ENCODE peak calls at places on chromosomes 13 and 19, in seven cellular contexts. R is mesothelial cell of epicardium; C is cardiac muscle cell; L is CD8-positive, alpha-beta T cell; J is fibroblast of lung; G is lower lobe of right lung; V is HFF-Myc. W is an unnamed sample.

GRCh38 chr13:75258159-75258782 is 223.7 kb downstream of the TBC1D4 start:
- DNase-seq in R (no peak), C (peak; percentile 54), L (no peak), J (peak; percentile 41), G (no peak), V (peak; percentile 25), W (no peak)

GRCh38 chr13:88937381-88937780 is 1266.2 kb downstream of the SLITRK5 start:
- DNase-seq in R (no peak), C (no peak), L (no peak), J (no peak), G (no peak), V (no peak), W (no peak)

GRCh38 chr13:113656831-113657671 is 947 bp downstream of the ATP4B start:
- DNase-seq in R (peak; percentile 13), C (no peak), L (no peak), J (no peak), G (peak; percentile 35), V (no peak), W (no peak)

GRCh38 chr13:35470671-35471465 is 5.6 kb downstream of the MAB21L1 start:
- DNase-seq in R (peak; percentile 26), C (peak; percentile 68), L (no peak), J (peak; percentile 39), G (no peak), V (no peak), W (no peak)

GRCh38 chr19:31955884-31956283 is 389.5 kb upstream of the ZNF507 start:
- DNase-seq in R (no peak), C (no peak), L (no peak), J (no peak), G (no peak), V (no peak), W (no peak)

GRCh38 chr19:15962319-15962718 is 13.5 kb downstream of the OR10H4 start:
- DNase-seq in R (no peak), C (no peak), L (no peak), J (no peak), G (no peak), V (no peak), W (no peak)

GRCh38 chr19:13302521-13303270 is 152.5 kb downstream of the IER2 start:
- DNase-seq in R (no peak), C (no peak), L (no peak), J (no peak), G (no peak), V (no peak), W (no peak)

GRCh38 chr19:37817180-37817911 is 38.0 kb upstream of the ZNF573 start:
- DNase-seq in R (peak; percentile 72), C (peak; percentile 88), L (peak; percentile 13), J (peak; percentile 55), G (peak; percentile 78), V (no peak), W (peak; percentile 17)

GRCh38 chr13:97359181-97360057 is 74.5 kb upstream of the RAP2A start:
- DNase-seq in R (no peak), C (peak; percentile 77), L (peak; percentile 29), J (peak; percentile 60), G (no peak), V (peak; percentile 50), W (peak; percentile 37)

GRCh38 chr13:27672025-27672424 is 50.3 kb downstream of the POLR1D start:
- DNase-seq in R (no peak), C (no peak), L (no peak), J (no peak), G (no peak), V (no peak), W (no peak)

GRCh38 chr13:94703271-94703670 is 9.1 kb downstream of the SOX21 start:
- DNase-seq in R (no peak), C (no peak), L (no peak), J (no peak), G (no peak), V (no peak), W (no peak)

GRCh38 chr19:23957660-23958281 is 43.1 kb downstream of the ZNF726 start:
- DNase-seq in R (no peak), C (no peak), L (no peak), J (peak; percentile 85), G (no peak), V (peak; percentile 56), W (no peak)

GRCh38 chr13:44024496-44025155 is 144.9 kb downstream of the LACC1 start:
- DNase-seq in R (no peak), C (no peak), L (no peak), J (no peak), G (no peak), V (no peak), W (no peak)

GRCh38 chr19:34904521-34904845 is 22.2 kb upstream of the ZNF30 start:
- DNase-seq in R (no peak), C (no peak), L (no peak), J (no peak), G (no peak), V (no peak), W (no peak)
- TF ChIP-seq CTCF in R (no peak), C (no peak), L (no peak), J (no peak), G (no peak), V (no peak), W (no peak)

DNA sequence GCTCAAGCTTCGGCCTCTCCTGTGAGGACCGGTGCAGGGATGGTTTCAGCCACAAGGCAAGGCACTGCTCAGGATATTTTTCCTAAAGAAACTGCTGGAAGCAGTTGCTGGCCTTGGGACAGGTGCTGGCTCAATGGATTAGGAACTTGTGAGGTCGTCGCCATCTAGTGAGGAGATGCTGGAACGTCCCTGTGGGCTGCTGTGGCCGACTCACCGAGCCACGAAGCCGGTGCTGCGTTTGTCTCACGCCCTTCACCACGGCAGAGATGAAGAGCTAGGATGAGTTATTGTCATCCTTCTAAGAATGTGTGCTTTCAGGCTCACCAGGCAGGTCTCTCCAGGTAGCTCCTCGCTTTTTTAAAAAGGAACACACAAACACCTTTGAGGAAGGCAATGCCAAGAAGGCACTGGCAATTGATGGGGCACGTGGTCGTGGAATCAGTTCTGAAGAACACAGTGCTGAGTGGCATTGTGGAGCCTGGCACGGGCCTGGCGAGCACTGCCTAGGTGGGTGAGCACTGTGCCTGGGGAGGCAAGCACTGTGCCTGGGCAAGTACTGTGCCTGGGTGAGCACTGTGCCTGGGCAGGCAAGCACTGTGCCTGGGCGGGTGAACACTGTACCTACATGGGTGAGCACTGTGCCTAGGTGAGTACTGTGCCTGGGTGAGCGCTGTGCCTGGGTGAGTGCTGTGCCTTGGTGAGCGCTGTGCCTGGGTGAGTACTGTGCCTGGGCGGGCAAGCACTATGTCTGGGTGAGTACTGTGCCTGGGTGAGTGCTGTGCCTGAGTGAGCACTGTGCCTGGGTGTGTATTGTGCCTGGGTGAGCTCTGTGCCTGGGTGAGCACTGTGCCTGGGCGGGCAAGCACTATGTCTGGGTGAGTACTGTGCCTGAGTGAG is 140.4 kb downstream of the TEX29 start:
- DNase-seq in R (no peak), C (peak; percentile 66), L (no peak), J (peak; percentile 33), G (no peak), V (peak; percentile 15), W (no peak)
- TF ChIP-seq CTCF in R (no peak), C (peak; percentile 34), L (no peak), J (peak; percentile 42), G (peak; percentile 21), V (peak; percentile 45), W (peak; percentile 25)

GRCh38 chr19:6017576-6017975 is 39.6 kb upstream of the RANBP3 start:
- DNase-seq in R (no peak), C (no peak), L (no peak), J (no peak), G (peak; percentile 28), V (no peak), W (no peak)

GRCh38 chr19:6020166-6020967 is 42.4 kb upstream of the RANBP3 start:
- DNase-seq in R (no peak), C (no peak), L (no peak), J (no peak), G (peak; percentile 45), V (no peak), W (no peak)

GRCh38 chr19:6020972-6021805 is 43.2 kb upstream of the RANBP3 start:
- DNase-seq in R (no peak), C (no peak), L (no peak), J (no peak), G (peak; percentile 32), V (no peak), W (no peak)

GRCh38 chr19:6015841-6016545 is 38.1 kb upstream of the RANBP3 start:
- DNase-seq in R (no peak), C (no peak), L (no peak), J (no peak), G (peak; percentile 16), V (no peak), W (no peak)

GRCh38 chr19:6018786-6019185 is 40.8 kb upstream of the RANBP3 start:
- DNase-seq in R (no peak), C (peak; percentile 39), L (no peak), J (no peak), G (peak; percentile 37), V (no peak), W (no peak)
- TF ChIP-seq CTCF in R (peak; percentile 18), C (peak; percentile 34), L (no peak), J (no peak), G (no peak), V (no peak), W (peak; percentile 24)

DNA sequence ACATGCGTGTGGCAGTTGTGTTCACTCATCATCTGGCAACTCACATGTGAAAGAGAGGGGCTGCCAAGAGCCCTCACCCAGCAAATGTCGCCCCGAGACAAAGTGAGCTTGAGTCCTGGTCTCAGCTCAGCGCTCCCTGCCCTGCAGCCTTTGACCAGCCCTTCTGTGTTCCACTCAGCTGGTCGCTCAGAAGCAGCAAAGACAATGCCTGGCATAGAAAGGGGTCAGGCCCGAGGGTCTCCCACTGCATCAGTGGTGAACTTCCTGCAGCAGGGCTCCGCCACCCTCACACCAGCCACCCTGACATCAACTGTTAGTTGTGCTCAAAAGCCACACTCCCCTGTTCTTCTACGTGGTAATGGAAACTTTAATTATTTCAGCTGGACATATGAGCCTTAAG is 68.0 kb downstream of the SLC7A1 start:
- DNase-seq in R (no peak), C (no peak), L (no peak), J (no peak), G (no peak), V (no peak), W (no peak)
- TF ChIP-seq CTCF in R (no peak), C (no peak), L (no peak), J (no peak), G (no peak), V (no peak), W (no peak)

GRCh38 chr13:51097353-51098043 is 13.6 kb downstream of the C13orf42 start:
- DNase-seq in R (no peak), C (peak; percentile 42), L (no peak), J (no peak), G (no peak), V (no peak), W (no peak)

GRCh38 chr13:51093574-51093973 is 17.5 kb downstream of the C13orf42 start:
- DNase-seq in R (no peak), C (no peak), L (no peak), J (no peak), G (no peak), V (no peak), W (no peak)

GRCh38 chr13:51096131-51096530 is 14.9 kb downstream of the C13orf42 start:
- DNase-seq in R (no peak), C (peak; percentile 21), L (no peak), J (no peak), G (no peak), V (no peak), W (no peak)

DNA sequence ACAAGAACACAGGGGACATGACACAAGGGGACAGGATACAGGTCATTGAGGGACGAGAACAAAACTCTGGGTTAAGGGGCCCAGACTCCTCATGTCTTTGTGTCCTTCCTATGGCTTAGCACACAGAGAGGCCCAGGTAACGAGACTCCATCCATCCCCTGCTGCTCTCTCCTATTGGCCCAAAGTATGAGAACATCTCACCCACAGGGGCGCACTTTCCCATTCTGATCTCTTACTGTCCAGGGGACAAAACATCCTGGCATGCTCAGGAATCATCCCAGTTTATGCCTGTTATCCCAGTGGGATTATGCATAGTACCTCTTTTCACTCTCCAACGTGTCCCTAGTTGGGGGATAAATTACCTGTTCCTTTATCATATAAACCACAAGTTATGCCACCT is 19.2 kb downstream of the C13orf42 start:
- DNase-seq in R (no peak), C (no peak), L (no peak), J (no peak), G (no peak), V (no peak), W (no peak)
- TF ChIP-seq CTCF in R (no peak), C (no peak), L (no peak), J (no peak), G (no peak), V (no peak), W (no peak)

W was measured in GM10248.